ENCODE peak calls at places on chromosomes 1 and 21, in seven cellular contexts. One of them, this sample, is unnamed.

GRCh38 chr1:54570161-54570560 is 22.1 kb downstream of the ACOT11 start:
- DNase-seq in MG63: no peak
- DNase-seq in left lobe of liver: no peak
- DNase-seq in gastrocnemius medialis: no peak
- DNase-seq in A549: no peak
- DNase-seq in GM23248: no peak
- DNase-seq in T1000: no peak
- DNase-seq in this sample: no peak

GRCh38 chr1:178727014-178727895 is 2.2 kb downstream of the RALGPS2 start:
- DNase-seq in gastrocnemius medialis: no peak
- DNase-seq in MG63: no peak
- DNase-seq in left lobe of liver: no peak
- DNase-seq in A549: no peak
- DNase-seq in T1000: no peak
- DNase-seq in GM23248: peak
- DNase-seq in this sample: no peak

GRCh38 chr1:112674986-112675727 is 698 bp downstream of the MOV10 start:
- DNase-seq in gastrocnemius medialis: no peak
- DNase-seq in MG63: peak
- DNase-seq in A549: peak
- DNase-seq in T1000: peak
- DNase-seq in GM23248: peak
- DNase-seq in left lobe of liver: peak
- DNase-seq in this sample: no peak

GRCh38 chr1:27626031-27626935 is 8.7 kb downstream of the FGR start:
- DNase-seq in left lobe of liver: no peak
- DNase-seq in MG63: no peak
- DNase-seq in GM23248: no peak
- DNase-seq in gastrocnemius medialis: no peak
- DNase-seq in A549: no peak
- DNase-seq in T1000: no peak
- DNase-seq in this sample: no peak

GRCh38 chr1:214386747-214387146 is 105.8 kb downstream of the SMYD2 start:
- DNase-seq in gastrocnemius medialis: peak
- DNase-seq in left lobe of liver: no peak
- DNase-seq in A549: no peak
- DNase-seq in T1000: peak
- DNase-seq in GM23248: peak
- DNase-seq in MG63: peak
- DNase-seq in this sample: no peak

GRCh38 chr1:50268049-50268448 is 155.2 kb downstream of the DMRTA2 start:
- DNase-seq in GM23248: peak
- DNase-seq in left lobe of liver: no peak
- DNase-seq in A549: no peak
- DNase-seq in T1000: no peak
- DNase-seq in MG63: no peak
- DNase-seq in gastrocnemius medialis: no peak
- DNase-seq in this sample: no peak

GRCh38 chr1:118575060-118575459 is 390.0 kb upstream of the SPAG17 start:
- DNase-seq in T1000: no peak
- DNase-seq in gastrocnemius medialis: no peak
- DNase-seq in GM23248: no peak
- DNase-seq in MG63: no peak
- DNase-seq in A549: no peak
- DNase-seq in left lobe of liver: no peak
- DNase-seq in this sample: no peak

GRCh38 chr21:45736705-45737484 is 93.4 kb downstream of the PCBP3 start:
- DNase-seq in T1000: no peak
- DNase-seq in gastrocnemius medialis: no peak
- DNase-seq in A549: no peak
- DNase-seq in GM23248: no peak
- DNase-seq in MG63: no peak
- DNase-seq in left lobe of liver: no peak
- DNase-seq in this sample: no peak